ENCODE peak calls at places on chromosomes 1 and 21, in five cellular contexts. Y is SW 1271, X is ovary, N is H7, W is hypothalamus. V is an unnamed sample.

GRCh38 chr1:2479618-2480017 is 3.5 kb downstream of the PLCH2 start:
- DNase-seq in Y (no peak), X (no peak), N (peak; percentile 77), W (no peak), V (no peak)

GRCh38 chr1:55640708-55641473 is 425.7 kb upstream of the USP24 start:
- DNase-seq in Y (no peak), X (peak; percentile 68), N (no peak), W (peak; percentile 28), V (no peak)

GRCh38 chr1:45304311-45305081 is 22.2 kb upstream of the HPDL start:
- DNase-seq in Y (no peak), X (peak; percentile 56), N (no peak), W (no peak), V (no peak)

GRCh38 chr1:201295861-201296260 is 12.6 kb downstream of the PKP1 start:
- DNase-seq in Y (no peak), X (no peak), N (no peak), W (no peak), V (no peak)

GRCh38 chr21:41755258-41755933 is 11.5 kb downstream of the RIPK4 start:
- DNase-seq in Y (no peak), X (no peak), N (no peak), W (no peak), V (peak; percentile 57)

GRCh38 chr1:162857850-162858249 is 3.1 kb downstream of the CCDC190 start:
- DNase-seq in Y (no peak), X (no peak), N (no peak), W (no peak), V (no peak)

GRCh38 chr1:17440827-17441168 is 1.3 kb upstream of the RCC2 start:
- DNase-seq in Y (no peak), X (no peak), N (no peak), W (no peak), V (no peak)

GRCh38 chr1:7224644-7225043 is 439.4 kb downstream of the CAMTA1 start:
- DNase-seq in Y (no peak), X (no peak), N (peak; percentile 79), W (no peak), V (no peak)

GRCh38 chr1:60367522-60367921 is 294.0 kb upstream of the C1orf87 start:
- DNase-seq in Y (no peak), X (no peak), N (peak; percentile 1), W (no peak), V (peak; percentile 65)

GRCh38 chr1:196260267-196260666 is 348.0 kb downstream of the KCNT2 start:
- DNase-seq in Y (no peak), X (no peak), N (no peak), W (no peak), V (no peak)

GRCh38 chr1:35935989-35936388 is 5.1 kb downstream of the AGO3 start:
- DNase-seq in Y (no peak), X (no peak), N (no peak), W (no peak), V (no peak)

GRCh38 chr1:178339834-178340233 is 156.9 kb downstream of the CLEC20A start:
- DNase-seq in Y (no peak), X (no peak), N (no peak), W (no peak), V (no peak)

GRCh38 chr1:112524251-112524650 is 15.5 kb downstream of the WNT2B start:
- DNase-seq in Y (no peak), X (peak; percentile 55), N (no peak), W (no peak), V (no peak)

GRCh38 chr1:218460367-218460766 is 115.2 kb downstream of the TGFB2 start:
- DNase-seq in Y (peak; percentile 55), X (peak; percentile 43), N (peak; percentile 7), W (peak; percentile 27), V (no peak)

GRCh38 chr1:3117879-3118278 is 48.9 kb downstream of the PRDM16 start:
- DNase-seq in Y (no peak), X (no peak), N (no peak), W (no peak), V (no peak)

GRCh38 chr1:165894591-165894990 is 67.2 kb downstream of the UCK2 start:
- DNase-seq in Y (no peak), X (no peak), N (no peak), W (no peak), V (no peak)

GRCh38 chr1:177343445-177343844 is 172.7 kb downstream of the BRINP2 start:
- DNase-seq in Y (no peak), X (no peak), N (no peak), W (no peak), V (no peak)

GRCh38 chr1:9653783-9654517 is 2.4 kb downstream of the PIK3CD start:
- DNase-seq in Y (no peak), X (no peak), N (no peak), W (no peak), V (no peak)

GRCh38 chr1:15384301-15384901 is 25.3 kb upstream of the EFHD2 start:
- DNase-seq in Y (no peak), X (no peak), N (peak; percentile 88), W (peak; percentile 36), V (no peak)

GRCh38 chr1:54848134-54848948 is 38.7 kb downstream of the DHCR24 start:
- DNase-seq in Y (no peak), X (no peak), N (no peak), W (no peak), V (no peak)

GRCh38 chr1:19371226-19372135 is 59.4 kb downstream of the SLC66A1 start:
- DNase-seq in Y (no peak), X (no peak), N (no peak), W (no peak), V (no peak)